ENCODE peak calls at places on chromosomes 16 and 17, in five cellular contexts. X is stimulated activated CD4-positive, alpha-beta T cell treated with anti-CD3 and anti-CD28 coated beads, Interleukin-1b, Interleukin-23, amount 100 ng/mL, for 24 hours; V is activated T-helper 2 cell treated with anti-CD3 and anti-CD28 coated beads, Interferon-gamma antibody, Interleukin-2, Interleukin-4, amounts not matched to agents 10 μg/mL and 5 μg/mL and 100 μg/mL, durations not matched to agents 14 hours and 24 hours and 36 hours; D is hepatocyte; M is activated T-cell treated with anti-CD3 and anti-CD28 coated beads, Interleukin-2, amount 50 U/mL, for 4 hours. L is an unnamed sample.

GRCh38 chr17:49031965-49032928 is 35.1 kb downstream of the IGF2BP1 start:
- DNase-seq in X (peak; percentile 17), V (peak; percentile 34), D (peak; percentile 86), M (no peak), L (peak; percentile 73)

GRCh38 chr16:1105888-1106620 is 10.0 kb upstream of the C1QTNF8 start:
- DNase-seq in X (no peak), V (no peak), M (peak; percentile 42), D (peak; percentile 91), L (peak; percentile 58)

GRCh38 chr17:49815761-49816281 is 27.3 kb downstream of the KAT7 start:
- DNase-seq in M (no peak), D (no peak), X (no peak), V (no peak), L (no peak)

GRCh38 chr16:27305342-27305741 is 8.4 kb upstream of the IL4R start:
- DNase-seq in M (no peak), X (no peak), D (no peak), V (no peak), L (no peak)

GRCh38 chr17:80991645-80992076 is at the start of gene CHMP6:
- DNase-seq in X (peak; percentile 43), M (peak; percentile 64), V (peak; percentile 70), D (peak; percentile 89), L (peak; percentile 63)

GRCh38 chr16:57185446-57185944 is 344 bp downstream of the PSME3IP1 start:
- DNase-seq in D (peak; percentile 67), X (no peak), V (no peak), M (no peak), L (peak; percentile 37)

GRCh38 chr17:45020354-45021138 is 30.9 kb downstream of the DCAKD start:
- DNase-seq in M (no peak), X (no peak), D (no peak), V (no peak), L (no peak)

GRCh38 chr17:20702692-20703091 is 123.2 kb downstream of the CDRT15L2 start:
- DNase-seq in M (no peak), X (no peak), V (no peak), D (no peak), L (no peak)

GRCh38 chr17:80639658-80640057 is 95.0 kb downstream of the RPTOR start:
- DNase-seq in X (no peak), V (no peak), D (no peak), M (no peak), L (no peak)

GRCh38 chr17:63405020-63405419 is 41.1 kb downstream of the CYB561 start:
- DNase-seq in V (no peak), D (no peak), M (no peak), X (no peak), L (no peak)

GRCh38 chr17:82021728-82022309 is 859 bp downstream of the CENPX start:
- DNase-seq in X (no peak), V (no peak), D (no peak), M (no peak), L (peak; percentile 33)

GRCh38 chr17:62703776-62704380 is 76.4 kb downstream of the MRC2 start:
- DNase-seq in V (peak; percentile 57), X (peak; percentile 55), D (peak; percentile 88), M (peak; percentile 68), L (peak; percentile 54)

GRCh38 chr17:10119203-10120112 is 78.9 kb downstream of the GAS7 start:
- DNase-seq in M (no peak), X (no peak), V (no peak), D (no peak), L (peak; percentile 20)

GRCh38 chr17:77613627-77614026 is 344.9 kb upstream of the TNRC6C start:
- DNase-seq in D (no peak), M (no peak), X (no peak), V (no peak), L (no peak)

GRCh38 chr16:22797551-22797950 is 16.4 kb upstream of the HS3ST2 start:
- DNase-seq in D (no peak), M (no peak), X (no peak), V (no peak), L (no peak)

GRCh38 chr17:29936724-29937123 is 4.7 kb upstream of the EFCAB5 start:
- DNase-seq in V (no peak), X (no peak), M (no peak), D (no peak), L (no peak)

GRCh38 chr16:70601576-70602575 is 44.5 kb upstream of the IL34 start:
- DNase-seq in X (no peak), D (no peak), M (no peak), V (no peak), L (no peak)

GRCh38 chr17:48818361-48818841 is 1.4 kb upstream of the TTLL6 start:
- DNase-seq in D (no peak), V (no peak), X (no peak), M (no peak), L (no peak)

GRCh38 chr16:81646561-81646960 is 132.5 kb upstream of the PLCG2 start:
- DNase-seq in D (no peak), X (no peak), M (no peak), V (no peak), L (no peak)

GRCh38 chr16:69311533-69312388 is 611 bp downstream of the VPS4A start:
- DNase-seq in X (no peak), V (no peak), M (peak; percentile 20), D (peak; percentile 63), L (peak; percentile 44)

GRCh38 chr16:2079311-2079800 is 31.6 kb downstream of the TSC2 start:
- DNase-seq in X (no peak), M (no peak), D (no peak), V (no peak), L (no peak)

GRCh38 chr17:61325382-61326073 is 74.1 kb upstream of the TBX2 start:
- DNase-seq in M (no peak), X (no peak), D (no peak), V (no peak), L (no peak)

GRCh38 chr17:416293-417206 is 63.9 kb upstream of the RPH3AL start:
- DNase-seq in X (no peak), D (no peak), V (peak; percentile 58), M (peak; percentile 35), L (peak; percentile 56)

GRCh38 chr17:74241434-74241833 is 28.1 kb downstream of the TTYH2 start:
- DNase-seq in M (no peak), V (no peak), D (no peak), X (no peak), L (no peak)

GRCh38 chr16:5070431-5071186 is 1.0 kb upstream of the ALG1 start:
- DNase-seq in M (no peak), D (no peak), X (no peak), V (no peak), L (no peak)

GRCh38 chr17:8447816-8448215 is 12.1 kb downstream of the NDEL1 start:
- DNase-seq in X (no peak), V (no peak), M (no peak), D (no peak), L (no peak)

GRCh38 chr17:78172284-78173024 is 4.1 kb downstream of the SYNGR2 start:
- DNase-seq in V (no peak), M (no peak), X (no peak), D (no peak), L (peak; percentile 76)

GRCh38 chr17:35052240-35052608 is 11.3 kb downstream of the RFFL start:
- DNase-seq in V (no peak), D (no peak), M (no peak), X (no peak), L (no peak)

GRCh38 chr16:21159281-21159951 is 942 bp downstream of the LDAF1 start:
- DNase-seq in X (no peak), V (no peak), D (peak; percentile 43), M (no peak), L (peak; percentile 45)